ENCODE peak calls at places on chromosomes 7 and 10, in four cellular contexts. S is psoas muscle, I is SJSA1, N is HAP-1. P is an unnamed sample.

GRCh38 chr7:41821521-41822213 is 118.8 kb upstream of the INHBA start:
- DNase-seq in S (no peak), I (no peak), N (no peak), P (no peak)

GRCh38 chr7:129779602-129780256 is 168.2 kb downstream of the NRF1 start:
- DNase-seq in S (no peak), I (no peak), N (no peak), P (peak; percentile 80)

GRCh38 chr10:125028291-125028867 is 86.5 kb downstream of the ZRANB1 start:
- DNase-seq in S (peak; percentile 23), I (no peak), N (peak; percentile 62), P (peak; percentile 73)

GRCh38 chr10:88986549-88987242 is 3.9 kb upstream of the FAS start:
- DNase-seq in S (no peak), I (no peak), N (peak; percentile 44), P (peak; percentile 35)

GRCh38 chr7:35035511-35035921 is 1.8 kb downstream of the DPY19L1 start:
- DNase-seq in S (no peak), I (no peak), N (no peak), P (no peak)

GRCh38 chr7:36747969-36748574 is 23.8 kb upstream of the AOAH start:
- DNase-seq in S (no peak), I (no peak), N (no peak), P (no peak)

GRCh38 chr10:61623101-61623500 is 39.6 kb upstream of the CABCOCO1 start:
- DNase-seq in S (no peak), I (no peak), N (no peak), P (peak; percentile 85)

GRCh38 chr7:70694909-70695803 is 436.8 kb upstream of the GALNT17 start:
- DNase-seq in S (peak; percentile 53), I (no peak), N (peak; percentile 35), P (peak; percentile 59)

GRCh38 chr7:30069096-30069867 is 41.1 kb downstream of the PLEKHA8 start:
- DNase-seq in S (no peak), I (no peak), N (no peak), P (no peak)

GRCh38 chr7:108581655-108582491 is 12.2 kb downstream of the DNAJB9 start:
- DNase-seq in S (no peak), I (no peak), N (no peak), P (peak; percentile 34)

GRCh38 chr7:131182446-131183075 is 145.1 kb upstream of the MKLN1 start:
- DNase-seq in S (no peak), I (no peak), N (no peak), P (no peak)

GRCh38 chr7:20738517-20739481 is 47.9 kb downstream of the SP8 start:
- DNase-seq in S (no peak), I (no peak), N (no peak), P (no peak)

GRCh38 chr10:26914898-26915297 is 54.1 kb upstream of the ABI1 start:
- DNase-seq in S (no peak), I (no peak), N (no peak), P (no peak)

GRCh38 chr10:131657985-131658330 is 242.8 kb upstream of the PPP2R2D start:
- DNase-seq in S (no peak), I (peak; percentile 26), N (no peak), P (no peak)

GRCh38 chr7:75856562-75856961 is 22.3 kb upstream of the RHBDD2 start:
- DNase-seq in S (no peak), I (no peak), N (no peak), P (no peak)

GRCh38 chr7:16708980-16709379 is 44.6 kb upstream of the TSPAN13 start:
- DNase-seq in S (no peak), I (peak; percentile 97), N (no peak), P (no peak)

GRCh38 chr7:40306596-40306995 is 171.8 kb downstream of the SUGCT start:
- DNase-seq in S (no peak), I (no peak), N (no peak), P (no peak)

GRCh38 chr7:155644971-155645509 is 579 bp downstream of the RBM33 start:
- DNase-seq in S (peak; percentile 64), I (no peak), N (peak; percentile 50), P (peak; percentile 46)

GRCh38 chr7:132755538-132756481 is 179.5 kb upstream of the PLXNA4 start:
- DNase-seq in S (no peak), I (no peak), N (no peak), P (peak; percentile 48)

GRCh38 chr10:45425628-45426563 is 51.9 kb downstream of the ALOX5 start:
- DNase-seq in S (no peak), I (no peak), N (no peak), P (no peak)

GRCh38 chr10:63064706-63065105 is 68.4 kb upstream of the NRBF2 start:
- DNase-seq in S (no peak), I (no peak), N (peak; percentile 9), P (no peak)

GRCh38 chr7:141073173-141073640 is 657 bp upstream of the TMEM178B start:
- DNase-seq in S (peak; percentile 75), I (peak; percentile 40), N (peak; percentile 73), P (peak; percentile 32)

GRCh38 chr7:17745588-17745987 is 194.7 kb downstream of the SNX13 start:
- DNase-seq in S (no peak), I (no peak), N (no peak), P (no peak)

GRCh38 chr10:45424668-45425404 is 50.8 kb downstream of the ALOX5 start:
- DNase-seq in S (no peak), I (no peak), N (no peak), P (no peak)

GRCh38 chr7:16357474-16357873 is 63.9 kb downstream of the CRPPA start:
- DNase-seq in S (no peak), I (no peak), N (no peak), P (no peak)

GRCh38 chr7:4265676-4266075 is 416.4 kb upstream of the FOXK1 start:
- DNase-seq in S (no peak), I (no peak), N (no peak), P (no peak)

GRCh38 chr10:11687357-11687771 is 54.8 kb upstream of the ECHDC3 start:
- DNase-seq in S (no peak), I (no peak), N (no peak), P (peak; percentile 33)

GRCh38 chr10:48760983-48761382 is 76.3 kb downstream of the WDFY4 start:
- DNase-seq in S (no peak), I (no peak), N (no peak), P (no peak)
- H3K36me3 ChIP-seq in S (no peaks in the 10 kb centered on the region), I (no peaks in the 10 kb centered on the region), N (no peaks in the 10 kb centered on the region), P (no peaks in the 10 kb centered on the region)

DNA sequence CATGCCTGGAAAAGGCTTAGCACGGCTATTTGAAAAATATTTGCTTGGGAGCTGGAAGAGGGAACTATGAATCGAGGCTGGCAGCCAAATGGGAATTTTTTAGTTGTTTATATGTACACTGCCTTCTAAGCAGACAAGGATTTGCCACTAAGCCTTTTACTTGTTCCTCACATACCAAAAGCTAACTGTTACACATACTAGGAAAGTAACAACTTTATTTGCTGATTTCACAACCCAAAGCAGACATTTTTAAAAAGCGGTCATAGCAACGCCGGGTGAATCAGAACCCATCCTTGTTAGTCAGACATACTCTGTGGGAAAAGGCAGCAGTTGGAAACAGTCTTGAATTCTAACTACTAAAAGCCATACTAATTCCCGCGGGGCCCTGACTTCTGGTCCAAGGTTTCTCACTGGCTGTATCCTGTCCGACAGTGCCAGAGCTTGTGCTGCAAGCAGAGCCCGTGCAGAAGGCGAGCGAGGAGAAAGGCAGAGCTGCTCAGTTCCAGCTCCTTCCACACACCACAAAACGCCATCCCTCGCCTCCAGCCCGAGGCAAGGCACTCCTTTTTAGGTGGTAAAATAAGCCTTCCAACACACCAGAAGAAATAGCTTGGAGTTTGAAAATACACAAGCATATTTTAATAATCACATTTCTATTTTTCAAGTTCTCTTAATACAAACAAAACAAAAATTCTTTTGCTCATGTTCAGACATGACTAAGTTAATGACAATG is 89.2 kb downstream of the RNF216 start:
- DNase-seq in S (peak; percentile 92), I (peak; percentile 75), N (no peak), P (peak; percentile 71)
- H3K4me1 ChIP-seq in S (peaks cover 56% of the 10 kb centered on the region), I (peaks cover 88% of the 10 kb centered on the region), N (no peaks in the 10 kb centered on the region), P (peaks cover 52% of the 10 kb centered on the region)

GRCh38 chr10:113628607-113629153 is 35.2 kb downstream of the NRAP start:
- DNase-seq in S (peak; percentile 62), I (no peak), N (no peak), P (no peak)
- H3K36me3 ChIP-seq in S (peaks cover 91% of the 10 kb centered on the region), I (no peaks in the 10 kb centered on the region), N (no peaks in the 10 kb centered on the region), P (no peaks in the 10 kb centered on the region)

DNA sequence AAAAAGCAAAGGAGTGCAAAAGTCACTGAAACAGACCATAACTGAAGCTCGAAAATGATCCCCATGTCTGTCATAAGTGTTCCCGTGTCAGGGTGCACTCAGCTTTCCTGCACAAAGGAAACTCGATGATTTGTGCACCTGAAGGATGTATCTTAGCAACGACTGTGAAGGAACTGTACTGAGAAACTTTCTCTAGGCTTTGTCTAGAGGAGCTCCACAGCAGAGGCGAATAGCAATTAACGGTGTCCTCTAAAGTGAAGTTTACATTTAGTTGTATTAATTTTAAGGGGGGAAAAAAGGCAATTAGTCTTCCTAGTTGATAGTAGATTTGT is 24.2 kb upstream of the DDX50 start:
- DNase-seq in S (no peak), I (no peak), N (no peak), P (no peak)
- H3K4me1 ChIP-seq in S (no peaks in the 10 kb centered on the region), I (peaks cover 2% of the 10 kb centered on the region), N (peaks cover 27% of the 10 kb centered on the region), P (peaks cover 1% of the 10 kb centered on the region)

GRCh38 chr7:127715901-127716300 is 63.9 kb downstream of the SND1 start:
- DNase-seq in S (no peak), I (no peak), N (no peak), P (no peak)
- H3K36me3 ChIP-seq in S (peaks cover 6% of the 10 kb centered on the region), I (peaks cover 66% of the 10 kb centered on the region), N (peaks cover 48% of the 10 kb centered on the region), P (peaks cover 62% of the 10 kb centered on the region)

GRCh38 chr10:78972947-78973900 is 95.5 kb upstream of the ZMIZ1 start:
- DNase-seq in S (peak; percentile 90), I (peak; percentile 96), N (peak; percentile 85), P (peak; percentile 88)
- H3K4me1 ChIP-seq in S (peaks cover 27% of the 10 kb centered on the region), I (peaks cover 45% of the 10 kb centered on the region), N (peaks cover 14% of the 10 kb centered on the region), P (peaks cover 22% of the 10 kb centered on the region)

DNA sequence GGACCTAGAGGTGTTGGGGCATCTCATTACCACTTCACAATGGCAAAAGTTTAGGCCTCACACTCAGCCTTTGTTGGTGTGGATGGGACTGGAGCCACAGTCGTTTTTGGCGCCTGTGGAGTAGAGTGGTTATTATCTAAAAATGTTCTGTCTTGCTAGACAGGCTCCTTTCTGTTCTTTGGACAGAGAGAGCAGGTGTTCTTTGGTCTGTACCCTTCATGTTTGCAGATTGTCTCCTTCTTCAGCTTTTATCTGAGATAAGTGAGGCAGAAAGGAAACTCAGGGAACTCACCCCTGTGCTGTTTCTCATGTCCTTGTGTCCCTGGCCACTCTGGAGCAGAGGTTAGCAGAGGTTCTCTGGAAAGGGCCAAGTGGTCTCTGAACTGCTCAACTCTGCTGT is 103.7 kb downstream of the CCNY start:
- DNase-seq in S (no peak), I (no peak), N (no peak), P (no peak)
- H3K36me3 ChIP-seq in S (no peaks in the 10 kb centered on the region), I (no peaks in the 10 kb centered on the region), N (no peaks in the 10 kb centered on the region), P (no peaks in the 10 kb centered on the region)

GRCh38 chr7:47102442-47102841 is 479.5 kb downstream of the TNS3 start:
- DNase-seq in S (no peak), I (no peak), N (no peak), P (no peak)

GRCh38 chr7:47103498-47104205 is 478.3 kb downstream of the TNS3 start:
- DNase-seq in S (no peak), I (no peak), N (no peak), P (no peak)

GRCh38 chr7:47100148-47100547 is 481.8 kb downstream of the TNS3 start:
- DNase-seq in S (no peak), I (no peak), N (no peak), P (no peak)

GRCh38 chr7:47100815-47101435 is 481.0 kb downstream of the TNS3 start:
- DNase-seq in S (no peak), I (peak; percentile 61), N (peak; percentile 70), P (peak; percentile 76)

DNA sequence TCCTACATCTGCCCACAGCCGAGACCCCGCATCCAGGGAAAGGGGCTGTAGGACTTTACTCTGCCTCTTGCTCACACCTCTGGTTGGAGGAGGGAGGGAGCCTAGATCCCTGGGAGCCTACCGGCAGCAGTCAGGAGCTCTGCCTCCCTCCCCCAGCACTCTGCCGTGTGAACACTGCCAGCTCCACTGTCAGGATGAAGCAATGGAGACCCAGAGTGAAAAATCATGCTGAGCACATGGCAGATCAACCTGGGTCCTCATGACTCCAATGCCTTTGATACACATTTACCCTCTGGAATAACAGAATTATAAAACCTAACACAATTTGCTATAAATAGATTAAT is 477.7 kb downstream of the TNS3 start:
- DNase-seq in S (no peak), I (no peak), N (no peak), P (no peak)
- H3K4me1 ChIP-seq in S (no peaks in the 10 kb centered on the region), I (no peaks in the 10 kb centered on the region), N (no peaks in the 10 kb centered on the region), P (no peaks in the 10 kb centered on the region)

P was measured in SJCRH30.